ENCODE peak calls at places on chromosome 1, in seven cellular contexts. S, K, W, U, T, O and E are unnamed samples.

GRCh38 chr1:82991569-82991968 is 1007.4 kb downstream of the TTLL7 start:
- DNase-seq in S (no peak), K (no peak), W (no peak), U (no peak), T (no peak), O (no peak), E (no peak)

GRCh38 chr1:47434051-47434842 is 3.6 kb upstream of the FOXD2 start:
- DNase-seq in S (no peak), K (no peak), W (no peak), U (no peak), T (peak), O (peak), E (no peak)

GRCh38 chr1:26858160-26858559 is 4.8 kb upstream of the SFN start:
- DNase-seq in S (no peak), K (no peak), W (no peak), U (no peak), T (no peak), O (no peak), E (no peak)

GRCh38 chr1:3614755-3615742 is 3.7 kb upstream of the MEGF6 start:
- DNase-seq in S (peak), K (peak), W (no peak), U (peak), T (peak), O (peak), E (no peak)

GRCh38 chr1:34590211-34590623 is 164.6 kb upstream of the GJB5 start:
- DNase-seq in S (no peak), K (peak), W (no peak), U (no peak), T (no peak), O (peak), E (no peak)

GRCh38 chr1:23098463-23099170 is 70.0 kb downstream of the LUZP1 start:
- DNase-seq in S (peak), K (peak), W (peak), U (peak), T (peak), O (peak), E (peak)

GRCh38 chr1:24201941-24202440 is 14.9 kb upstream of the IFNLR1 start:
- DNase-seq in S (peak), K (peak), W (peak), U (peak), T (peak), O (peak), E (peak)

GRCh38 chr1:83545450-83545849 is 453.5 kb downstream of the TTLL7 start:
- DNase-seq in S (no peak), K (no peak), W (no peak), U (no peak), T (no peak), O (peak), E (no peak)